ENCODE peak calls at places on chromosomes 7 and 10, in ten cellular contexts. L, P, X, B, Q, O, R, W, N and U are unnamed samples.

GRCh38 chr7:100827330-100828226 is at the start of gene EPHB4:
- DNase-seq in N (peak; percentile 79), Q (peak; percentile 94), B (peak; percentile 78), O (peak; percentile 77), P (peak; percentile 72), W (peak; percentile 59), L (peak; percentile 85), R (no peak), X (peak; percentile 44), U (peak; percentile 35)

GRCh38 chr10:77628906-77629730 is 8.5 kb downstream of the KCNMA1 start:
- DNase-seq in L (no peak), P (no peak), R (no peak), B (no peak), W (peak; percentile 62), X (no peak), Q (no peak), N (no peak), O (peak; percentile 31), U (no peak)

GRCh38 chr10:71548494-71548846 is 151.8 kb downstream of the CDH23 start:
- DNase-seq in N (no peak), B (no peak), P (no peak), Q (no peak), X (no peak), O (peak; percentile 17), W (peak; percentile 30), R (no peak), L (no peak), U (no peak)

GRCh38 chr10:120783098-120783497 is 68.1 kb upstream of the WDR11 start:
- DNase-seq in X (no peak), N (no peak), P (no peak), O (no peak), W (no peak), R (no peak), B (no peak), Q (no peak), L (no peak), U (no peak)

GRCh38 chr7:139339698-139340036 is 1.5 kb upstream of the FMC1 start:
- DNase-seq in P (no peak), Q (no peak), W (no peak), N (no peak), L (no peak), R (no peak), O (no peak), B (no peak), X (no peak), U (no peak)

GRCh38 chr7:74027124-74027682 is 770 bp upstream of the ELN start:
- DNase-seq in W (no peak), X (no peak), Q (no peak), B (no peak), P (no peak), O (no peak), L (no peak), N (no peak), R (no peak), U (no peak)

GRCh38 chr7:71290382-71290781 is 158.4 kb downstream of the GALNT17 start:
- DNase-seq in N (no peak), R (no peak), W (no peak), B (no peak), X (no peak), O (no peak), L (peak; percentile 73), P (no peak), Q (peak; percentile 17), U (no peak)

GRCh38 chr10:132259674-132260073 is 48.1 kb downstream of the STK32C start:
- DNase-seq in R (no peak), X (no peak), B (no peak), N (no peak), Q (no peak), L (no peak), O (no peak), P (no peak), W (no peak), U (no peak)

GRCh38 chr10:30041394-30042105 is 17.8 kb downstream of the JCAD start:
- DNase-seq in L (no peak), P (no peak), B (no peak), N (no peak), Q (no peak), X (no peak), W (no peak), R (no peak), O (no peak), U (no peak)

DNA sequence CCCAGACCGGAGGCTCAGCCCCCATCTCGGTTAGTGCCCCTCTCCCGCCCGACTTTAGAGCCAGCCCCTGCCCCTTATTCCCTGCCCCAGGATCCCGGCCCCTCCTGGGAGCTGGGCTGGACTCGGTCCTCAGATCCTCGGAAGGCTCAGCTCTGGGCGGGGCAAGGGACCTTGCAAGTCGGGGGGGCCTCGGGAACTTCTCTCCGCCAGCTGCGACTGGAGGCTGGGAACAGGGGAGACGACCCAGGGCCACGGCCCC is 2.5 kb downstream of the ADIRF start:
- DNase-seq in O (no peak), N (no peak), Q (no peak), B (no peak), R (no peak), X (no peak), P (no peak), W (no peak), L (no peak), U (no peak)
- H3K27ac ChIP-seq in O (peak overlapping the region; percentile 99), N (peak overlapping the region; percentile 92), Q (no peak overlapping the region), B (peak overlapping the region; percentile 95), R (peak overlapping the region; percentile 80), X (peak overlapping the region; percentile 100), P (peak overlapping the region; percentile 92), W (peak overlapping the region; percentile 100), L (peak overlapping the region; percentile 77), U (peak overlapping the region; percentile 83)

GRCh38 chr10:91552260-91552659 is 80.6 kb downstream of the PPP1R3C start:
- DNase-seq in B (no peak), R (no peak), W (no peak), X (no peak), O (no peak), N (no peak), L (no peak), Q (no peak), P (no peak), U (no peak)
- H3K27ac ChIP-seq in B (no peak overlapping the region), R (no peak overlapping the region), W (no peak overlapping the region), X (peak overlapping the region; percentile 27), O (no peak overlapping the region), N (no peak overlapping the region), L (no peak overlapping the region), Q (no peak overlapping the region), P (peak overlapping the region; percentile 50), U (no peak overlapping the region)

GRCh38 chr7:80511964-80512363 is at the start of gene GNAT3:
- DNase-seq in L (no peak), P (no peak), W (no peak), N (no peak), Q (no peak), B (no peak), R (no peak), O (no peak), X (no peak), U (no peak)

GRCh38 chr7:80521809-80522208 is 9.9 kb upstream of the GNAT3 start:
- DNase-seq in P (no peak), W (no peak), R (no peak), O (no peak), X (no peak), B (no peak), Q (no peak), N (no peak), L (no peak), U (peak; percentile 53)

GRCh38 chr7:80515298-80515697 is 3.4 kb upstream of the GNAT3 start:
- DNase-seq in Q (no peak), O (no peak), B (no peak), X (no peak), L (no peak), N (no peak), P (no peak), R (no peak), W (no peak), U (no peak)

GRCh38 chr7:80520199-80520598 is 8.3 kb upstream of the GNAT3 start:
- DNase-seq in W (no peak), R (no peak), Q (no peak), O (no peak), L (no peak), B (no peak), N (no peak), X (no peak), P (no peak), U (no peak)

DNA sequence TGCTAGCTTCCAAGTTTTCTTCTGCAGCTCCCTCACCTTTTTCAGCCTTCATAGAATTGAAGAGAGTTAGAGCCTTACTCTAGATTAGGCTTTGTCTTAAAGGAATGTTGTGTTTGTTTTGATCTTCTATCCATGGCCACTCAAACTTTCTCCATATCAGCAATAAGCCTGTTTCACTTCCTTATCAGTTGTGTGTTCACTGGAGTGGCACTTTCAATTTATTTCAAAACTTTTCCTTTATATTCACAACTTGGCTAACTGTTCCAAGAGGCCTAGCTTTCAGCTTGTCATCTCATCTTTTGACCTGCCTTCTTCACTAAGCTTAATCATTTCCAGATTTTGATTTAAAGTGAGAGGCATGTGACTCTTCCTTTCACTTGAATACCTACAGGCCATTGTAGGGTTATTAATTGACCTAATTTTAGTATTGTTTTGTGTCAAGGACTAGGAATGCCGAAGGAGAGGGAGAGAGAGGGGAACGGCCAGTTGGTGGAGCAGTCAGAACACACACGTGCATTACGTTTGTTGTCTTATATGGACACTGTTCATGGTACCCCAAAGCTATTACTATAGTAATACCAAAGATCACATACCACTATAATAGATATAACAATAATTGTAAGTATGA is 5.4 kb upstream of the GNAT3 start:
- DNase-seq in B (no peak), O (no peak), X (no peak), P (no peak), Q (no peak), R (no peak), L (peak; percentile 31), W (no peak), N (no peak), U (no peak)
- H3K27ac ChIP-seq in B (no peak overlapping the region), O (no peak overlapping the region), X (no peak overlapping the region), P (no peak overlapping the region), Q (peak overlapping the region; percentile 42), R (no peak overlapping the region), L (peak overlapping the region; percentile 31), W (no peak overlapping the region), N (no peak overlapping the region), U (no peak overlapping the region)

GRCh38 chr10:50554381-50554994 is 69.3 kb downstream of the SGMS1 start:
- DNase-seq in P (no peak), X (no peak), Q (peak; percentile 37), N (no peak), B (no peak), R (no peak), O (no peak), W (no peak), L (no peak), U (no peak)

GRCh38 chr10:50556238-50557120 is 67.3 kb downstream of the SGMS1 start:
- DNase-seq in W (no peak), P (no peak), L (no peak), B (no peak), N (no peak), Q (no peak), X (no peak), R (no peak), O (no peak), U (no peak)

GRCh38 chr10:50557130-50557682 is 66.5 kb downstream of the SGMS1 start:
- DNase-seq in P (no peak), X (no peak), W (no peak), Q (no peak), O (peak; percentile 38), R (no peak), B (no peak), N (no peak), L (no peak), U (no peak)

GRCh38 chr10:50552771-50553535 is 70.8 kb downstream of the SGMS1 start:
- DNase-seq in W (no peak), X (no peak), B (peak; percentile 31), O (peak; percentile 53), L (no peak), P (no peak), N (no peak), Q (no peak), R (no peak), U (no peak)

GRCh38 chr10:50554995-50555568 is 68.7 kb downstream of the SGMS1 start:
- DNase-seq in X (no peak), Q (no peak), O (peak; percentile 64), B (no peak), R (no peak), P (no peak), L (no peak), N (no peak), W (no peak), U (no peak)
- H3K27ac ChIP-seq in X (peak overlapping the region; percentile 65), Q (peak overlapping the region; percentile 3), O (peak overlapping the region; percentile 47), B (peak overlapping the region; percentile 32), R (no peak overlapping the region), P (peak overlapping the region; percentile 58), L (peak overlapping the region; percentile 41), N (peak overlapping the region; percentile 22), W (no peak overlapping the region), U (no peak overlapping the region)